ENCODE peak calls at places on chromosomes 12 and 14, in four cellular contexts. C, J, R and H are unnamed samples.

GRCh38 chr14:75643985-75644384 is 16.7 kb downstream of the ERG28 start:
- DNase-seq in C (no peak), J (no peak), R (no peak), H (no peak)

GRCh38 chr12:49232940-49233841 is 31.7 kb upstream of the TUBA1C start:
- DNase-seq in C (no peak), J (peak; percentile 73), R (peak; percentile 64), H (no peak)

GRCh38 chr12:4649358-4649661 is 396 bp downstream of the NDUFA9 start:
- DNase-seq in C (no peak), J (no peak), R (no peak), H (no peak)

GRCh38 chr12:49026678-49027480 is 8.3 kb upstream of the PRKAG1 start:
- DNase-seq in C (no peak), J (no peak), R (peak; percentile 24), H (no peak)

GRCh38 chr12:79019672-79020071 is 155.1 kb downstream of the SYT1 start:
- DNase-seq in C (no peak), J (no peak), R (no peak), H (no peak)

GRCh38 chr12:50824914-50825313 is 17.8 kb upstream of the TMPRSS12 start:
- DNase-seq in C (no peak), J (no peak), R (no peak), H (no peak)

GRCh38 chr12:84341467-84342193 is 571.0 kb downstream of the SLC6A15 start:
- DNase-seq in C (no peak), J (no peak), R (no peak), H (no peak)

GRCh38 chr12:52209321-52209720 is 17.5 kb upstream of the KRT80 start:
- DNase-seq in C (no peak), J (no peak), R (no peak), H (no peak)

GRCh38 chr12:25135531-25136154 is 59.3 kb downstream of the DNAI7 start:
- DNase-seq in C (peak; percentile 83), J (no peak), R (no peak), H (no peak)

GRCh38 chr14:77904218-77904617 is 104.3 kb downstream of the ADCK1 start:
- DNase-seq in C (no peak), J (no peak), R (no peak), H (no peak)

GRCh38 chr14:70077005-70077404 is 111.7 kb downstream of the SLC8A3 start:
- DNase-seq in C (no peak), J (no peak), R (no peak), H (no peak)

GRCh38 chr14:96072076-96072475 is 32.9 kb downstream of the C14orf132 start:
- DNase-seq in C (no peak), J (no peak), R (no peak), H (no peak)

GRCh38 chr12:42568952-42569916 is 20.3 kb downstream of the PRICKLE1 start:
- DNase-seq in C (no peak), J (peak; percentile 64), R (no peak), H (peak; percentile 5)

GRCh38 chr14:64296561-64296960 is 2.4 kb upstream of the ESR2 start:
- DNase-seq in C (no peak), J (peak; percentile 9), R (no peak), H (no peak)

GRCh38 chr12:62761658-62762057 is 173.3 kb downstream of the PPM1H start:
- DNase-seq in C (no peak), J (no peak), R (no peak), H (no peak)

GRCh38 chr14:65412881-65413738 is 580 bp downstream of the FUT8 start:
- DNase-seq in C (no peak), J (peak; percentile 76), R (peak; percentile 69), H (peak; percentile 82)

GRCh38 chr12:12807970-12808702 is 5.0 kb upstream of the DDX47 start:
- DNase-seq in C (no peak), J (peak; percentile 56), R (no peak), H (peak; percentile 71)

GRCh38 chr12:117161460-117162166 is 28.7 kb downstream of the FBXO21 start:
- DNase-seq in C (no peak), J (no peak), R (no peak), H (no peak)

GRCh38 chr12:68240079-68240478 is 13.3 kb downstream of the IL22 start:
- DNase-seq in C (no peak), J (peak; percentile 89), R (no peak), H (no peak)

GRCh38 chr14:67526676-67527459 is 6.2 kb upstream of the PLEKHH1 start:
- DNase-seq in C (peak; percentile 23), J (peak; percentile 40), R (peak; percentile 65), H (peak; percentile 53)
- H2AFZ ChIP-seq in C (peak overlapping the region; percentile 48), J (no peak overlapping the region), R (peak overlapping the region; percentile 25), H (no peak overlapping the region)

GRCh38 chr14:20658246-20658645 is 16.8 kb upstream of the OR6S1 start:
- DNase-seq in C (no peak), J (no peak), R (no peak), H (no peak)

GRCh38 chr14:20667957-20668356 is 16.4 kb upstream of the RNASE4 start:
- DNase-seq in C (no peak), J (no peak), R (no peak), H (no peak)

GRCh38 chr14:20661197-20661596 is 19.7 kb upstream of the OR6S1 start:
- DNase-seq in C (no peak), J (no peak), R (no peak), H (no peak)

GRCh38 chr14:20659813-20660395 is 18.4 kb upstream of the OR6S1 start:
- DNase-seq in C (no peak), J (no peak), R (no peak), H (no peak)

GRCh38 chr14:20662968-20663731 is 21.2 kb upstream of the RNASE4 start:
- DNase-seq in C (peak; percentile 96), J (peak; percentile 31), R (no peak), H (peak; percentile 28)
- H2AFZ ChIP-seq in C (peak overlapping the region; percentile 98), J (peak overlapping the region; percentile 23), R (no peak overlapping the region), H (no peak overlapping the region)

GRCh38 chr14:32438511-32438910 is 109.4 kb downstream of the AKAP6 start:
- DNase-seq in C (no peak), J (no peak), R (no peak), H (no peak)
- H2AFZ ChIP-seq in C (no peak overlapping the region), J (no peak overlapping the region), R (peak overlapping the region; percentile 9), H (no peak overlapping the region)

DNA sequence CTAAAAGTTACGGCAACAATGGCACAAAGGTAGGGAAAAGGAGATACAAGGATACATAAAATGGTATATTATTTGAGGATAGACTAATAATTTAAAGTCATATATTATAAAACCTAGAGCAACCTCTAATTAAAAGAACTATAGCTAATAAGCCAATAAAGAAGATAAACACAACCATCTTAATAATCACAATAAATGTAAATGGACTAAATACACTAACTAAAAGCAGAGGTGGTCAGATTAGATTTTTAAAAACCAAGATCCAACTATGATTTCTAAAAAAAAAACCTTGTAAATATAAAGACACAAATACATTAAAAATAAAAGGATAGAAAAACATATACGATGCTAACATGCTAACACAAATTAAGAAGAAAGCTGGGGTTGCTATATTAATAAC is 10.7 kb upstream of the LLPH start:
- DNase-seq in C (no peak), J (no peak), R (no peak), H (no peak)
- H2AFZ ChIP-seq in C (no peak overlapping the region), J (no peak overlapping the region), R (no peak overlapping the region), H (no peak overlapping the region)

GRCh38 chr14:71232506-71232905 is 325.2 kb downstream of the PCNX1 start:
- DNase-seq in C (no peak), J (no peak), R (no peak), H (no peak)
- H2AFZ ChIP-seq in C (no peak overlapping the region), J (no peak overlapping the region), R (no peak overlapping the region), H (no peak overlapping the region)

DNA sequence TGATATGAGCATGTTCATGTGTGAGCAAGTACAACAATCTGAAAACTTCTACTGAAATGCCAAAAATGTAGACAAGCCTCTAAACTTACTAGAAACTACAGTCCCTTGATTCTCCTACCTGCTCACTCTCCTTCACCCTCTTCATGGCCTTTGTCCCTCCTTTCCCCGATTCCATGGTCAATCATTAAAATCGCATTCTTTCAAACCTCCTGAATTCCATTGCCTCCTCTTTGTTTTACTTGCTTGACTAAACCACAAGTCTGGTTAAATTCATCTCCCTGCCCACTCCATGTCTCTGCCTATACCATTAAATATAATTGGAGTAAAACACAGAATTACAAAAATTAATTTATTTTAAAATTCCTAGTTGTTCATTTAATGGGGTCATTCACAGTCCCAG is 33.0 kb upstream of the SSTR1 start:
- DNase-seq in C (no peak), J (no peak), R (no peak), H (no peak)
- H2AFZ ChIP-seq in C (no peak overlapping the region), J (no peak overlapping the region), R (no peak overlapping the region), H (peak overlapping the region; percentile 33)

DNA sequence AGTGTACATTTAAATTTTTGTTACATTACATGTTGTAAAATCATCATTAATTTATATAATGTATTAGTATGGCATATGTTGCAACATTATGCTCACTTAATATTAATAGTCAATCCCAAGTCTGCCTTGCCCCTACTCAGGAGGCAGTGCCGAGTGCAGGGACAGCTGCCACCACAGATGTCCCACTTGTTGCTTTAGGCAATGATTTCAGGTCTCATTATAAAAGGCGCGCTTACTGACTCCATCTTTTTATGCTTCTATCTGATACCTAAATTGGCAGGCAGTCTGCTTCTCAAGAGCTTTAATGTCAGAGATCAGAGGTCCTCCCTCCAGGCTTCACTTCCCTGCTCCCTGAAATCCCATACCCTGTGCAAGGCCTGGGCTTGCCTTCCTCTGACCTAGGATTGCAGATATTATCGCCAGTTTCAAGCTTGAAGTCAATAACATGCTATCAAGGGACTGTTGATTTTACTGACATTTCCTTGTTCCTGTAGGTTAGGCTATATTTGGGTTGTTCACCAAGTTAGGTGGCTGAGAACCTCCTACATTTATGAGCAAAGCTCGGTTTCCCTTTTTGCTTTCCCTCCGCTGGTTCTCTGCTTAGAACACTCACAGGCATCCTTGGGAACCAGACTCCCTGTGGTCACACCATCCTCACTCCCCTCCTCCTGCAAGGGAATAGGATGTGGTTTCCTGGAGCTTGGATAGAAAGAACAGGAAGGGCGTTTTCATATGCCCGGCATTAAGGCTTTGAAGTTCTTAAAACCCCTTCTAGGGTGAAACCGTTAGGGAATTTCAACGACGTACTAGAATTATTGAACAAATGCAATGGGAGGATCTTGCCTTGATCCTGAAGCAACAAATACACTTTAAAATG is 208.4 kb upstream of the FKBP4 start:
- DNase-seq in C (no peak), J (peak; percentile 6), R (peak; percentile 66), H (no peak)
- H2AFZ ChIP-seq in C (no peak overlapping the region), J (no peak overlapping the region), R (no peak overlapping the region), H (no peak overlapping the region)

DNA sequence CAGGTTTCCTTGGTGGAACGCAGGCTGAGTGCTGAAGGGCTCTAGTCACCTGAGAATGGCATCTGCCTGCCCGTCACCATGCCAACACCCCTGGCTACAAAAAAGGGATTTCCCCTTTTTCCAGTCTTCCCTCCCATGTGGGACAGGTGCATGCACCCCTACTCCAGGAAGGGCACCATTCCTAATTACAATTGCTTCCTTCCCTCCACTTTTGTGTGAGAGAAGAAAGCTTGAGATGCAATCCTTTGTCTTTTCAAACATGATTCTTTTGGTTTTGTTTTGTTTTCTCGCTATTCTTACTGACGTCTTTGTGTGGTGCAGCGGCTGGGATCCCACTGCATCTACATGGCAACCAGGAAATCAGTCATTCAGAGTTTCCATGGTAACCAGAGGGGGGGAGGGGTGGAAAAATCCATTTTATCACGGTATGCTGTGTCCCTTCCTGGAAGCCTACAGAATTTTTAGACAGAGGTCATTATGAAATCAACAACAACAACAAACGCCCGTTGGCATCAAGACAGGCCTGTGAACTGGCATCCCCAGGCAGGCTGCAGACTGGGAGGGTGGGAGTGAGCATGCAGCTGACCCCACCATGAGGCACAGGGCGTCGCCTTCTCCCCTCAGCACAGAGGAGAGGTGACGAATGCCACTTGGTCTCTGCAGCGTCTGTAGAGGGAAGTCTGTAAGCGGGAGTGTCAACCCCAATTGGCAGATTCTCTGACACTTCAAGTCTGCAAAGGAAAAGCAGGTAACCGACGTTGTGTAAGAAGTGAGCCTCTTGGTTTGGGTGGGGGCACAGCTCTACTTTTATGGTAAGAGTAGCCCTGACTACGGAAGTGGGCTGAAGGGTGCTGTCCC is 13.6 kb upstream of the GNG2 start:
- DNase-seq in C (no peak), J (peak; percentile 54), R (peak; percentile 35), H (peak; percentile 92)
- H2AFZ ChIP-seq in C (peak overlapping the region; percentile 1), J (no peak overlapping the region), R (no peak overlapping the region), H (peak overlapping the region; percentile 89)